ENCODE peak calls at places on chromosomes 11 and 22, in nine cellular contexts. Q, J, D, T, V, I, H, F and O are unnamed samples.

GRCh38 chr11:13214276-13214865 is 63.2 kb upstream of the BMAL1 start:
- DNase-seq in Q (no peak), J (no peak), D (no peak), T (no peak), V (no peak), I (no peak), H (no peak), F (no peak), O (no peak)

GRCh38 chr11:124896821-124897391 is 759 bp downstream of the ROBO4 start:
- DNase-seq in Q (no peak), J (no peak), D (peak), T (no peak), V (no peak), I (no peak), H (no peak), F (no peak), O (no peak)

GRCh38 chr22:44341431-44342346 is 28.9 kb upstream of the SHISAL1 start:
- DNase-seq in Q (no peak), J (no peak), D (peak), T (no peak), V (no peak), I (no peak), H (no peak), F (no peak), O (no peak)

GRCh38 chr22:31496735-31497146 is 405 bp downstream of the SFI1 start:
- DNase-seq in Q (peak), J (no peak), D (peak), T (peak), V (peak), I (peak), H (peak), F (peak), O (peak)

GRCh38 chr11:32947985-32948384 is 55.4 kb downstream of the QSER1 start:
- DNase-seq in Q (no peak), J (no peak), D (no peak), T (no peak), V (peak), I (no peak), H (no peak), F (peak), O (no peak)

GRCh38 chr11:105713106-105713505 is 103.2 kb downstream of the GRIA4 start:
- DNase-seq in Q (no peak), J (no peak), D (no peak), T (no peak), V (no peak), I (no peak), H (no peak), F (no peak), O (no peak)

GRCh38 chr22:42375982-42376381 is 56.2 kb downstream of the NFAM1 start:
- DNase-seq in Q (no peak), J (no peak), D (peak), T (no peak), V (no peak), I (no peak), H (no peak), F (no peak), O (no peak)

GRCh38 chr11:1556278-1557167 is 15.5 kb downstream of the DUSP8 start:
- DNase-seq in Q (no peak), J (no peak), D (no peak), T (no peak), V (no peak), I (no peak), H (no peak), F (no peak), O (no peak)

GRCh38 chr22:42887523-42888507 is 30.7 kb upstream of the ARFGAP3 start:
- DNase-seq in Q (no peak), J (no peak), D (no peak), T (no peak), V (no peak), I (no peak), H (no peak), F (no peak), O (no peak)

GRCh38 chr11:64339754-64340408 is at the start of gene CCDC88B:
- DNase-seq in Q (peak), J (no peak), D (peak), T (peak), V (no peak), I (peak), H (peak), F (no peak), O (peak)

GRCh38 chr22:41350087-41350486 is 31.7 kb upstream of the TEF start:
- DNase-seq in Q (no peak), J (no peak), D (no peak), T (no peak), V (no peak), I (no peak), H (no peak), F (no peak), O (no peak)